ENCODE peak calls at places on chromosomes 3 and 15, in seven cellular contexts. R, Z, V, E, Q, C and K are unnamed samples.

GRCh38 chr15:68739390-68740075 is 81.2 kb downstream of the ANP32A start:
- DNase-seq in R (peak), Z (no peak), V (no peak), E (no peak), Q (no peak), C (no peak), K (no peak)

GRCh38 chr3:181316481-181316880 is 326.9 kb upstream of the DNAJC19 start:
- DNase-seq in R (peak), Z (no peak), V (no peak), E (no peak), Q (no peak), C (no peak), K (no peak)

GRCh38 chr3:174531262-174531982 is 327.7 kb upstream of the NAALADL2 start:
- DNase-seq in R (peak), Z (no peak), V (no peak), E (no peak), Q (no peak), C (no peak), K (no peak)

GRCh38 chr15:101187820-101188516 is 63.9 kb downstream of the CHSY1 start:
- DNase-seq in R (peak), Z (no peak), V (no peak), E (peak), Q (no peak), C (no peak), K (no peak)

GRCh38 chr15:95994418-95994817 is 336.1 kb upstream of the NR2F2 start:
- DNase-seq in R (peak), Z (no peak), V (no peak), E (peak), Q (no peak), C (no peak), K (no peak)

GRCh38 chr3:19945405-19946290 is 1.2 kb upstream of the RAB5A start:
- DNase-seq in R (no peak), Z (no peak), V (no peak), E (no peak), Q (peak), C (peak), K (no peak)

GRCh38 chr3:117788086-117788485 is 1078.5 kb downstream of the TUSC7 start:
- DNase-seq in R (peak), Z (no peak), V (no peak), E (peak), Q (peak), C (no peak), K (no peak)

GRCh38 chr3:136804813-136805212 is 14.1 kb upstream of the SLC35G2 start:
- DNase-seq in R (no peak), Z (no peak), V (no peak), E (no peak), Q (no peak), C (no peak), K (no peak)

GRCh38 chr15:95365615-95366107 is 964.8 kb upstream of the NR2F2 start:
- DNase-seq in R (peak), Z (no peak), V (no peak), E (no peak), Q (peak), C (no peak), K (no peak)

GRCh38 chr3:46660003-46660402 is 33.5 kb downstream of the ALS2CL start:
- DNase-seq in R (no peak), Z (no peak), V (no peak), E (no peak), Q (no peak), C (no peak), K (no peak)

GRCh38 chr3:129654126-129654525 is 47.6 kb upstream of the PLXND1 start:
- DNase-seq in R (peak), Z (no peak), V (no peak), E (peak), Q (no peak), C (no peak), K (no peak)

GRCh38 chr3:155313303-155313702 is 19.8 kb upstream of the STRIT1 start:
- DNase-seq in R (peak), Z (no peak), V (no peak), E (peak), Q (no peak), C (no peak), K (no peak)